ENCODE peak calls at places on chromosome 15, in eight cellular contexts. One of them, this sample, is unnamed.

GRCh38 chr15:96670389-96670788 is 339.9 kb downstream of the NR2F2 start:
- DNase-seq in ovary: no peak
- DNase-seq in transverse colon: no peak
- DNase-seq in testis: no peak
- DNase-seq in uterus: no peak
- DNase-seq in endothelial cell of umbilical vein: no peak
- DNase-seq in breast epithelium: no peak
- DNase-seq in esophagus squamous epithelium: no peak
- DNase-seq in this sample: no peak

GRCh38 chr15:98515186-98515585 is 133.2 kb upstream of the IGF1R start:
- DNase-seq in ovary: no peak
- DNase-seq in transverse colon: no peak
- DNase-seq in testis: no peak
- DNase-seq in uterus: no peak
- DNase-seq in endothelial cell of umbilical vein: no peak
- DNase-seq in breast epithelium: no peak
- DNase-seq in esophagus squamous epithelium: no peak
- DNase-seq in this sample: no peak

GRCh38 chr15:73571346-73571745 is 61.8 kb downstream of the NPTN start:
- DNase-seq in ovary: no peak
- DNase-seq in transverse colon: no peak
- DNase-seq in testis: no peak
- DNase-seq in uterus: no peak
- DNase-seq in endothelial cell of umbilical vein: no peak
- DNase-seq in breast epithelium: no peak
- DNase-seq in esophagus squamous epithelium: no peak
- DNase-seq in this sample: no peak

GRCh38 chr15:98000249-98001203 is 40.0 kb downstream of the ARRDC4 start:
- DNase-seq in ovary: no peak
- DNase-seq in transverse colon: peak
- DNase-seq in testis: no peak
- DNase-seq in uterus: no peak
- DNase-seq in endothelial cell of umbilical vein: no peak
- DNase-seq in breast epithelium: peak
- DNase-seq in esophagus squamous epithelium: no peak
- DNase-seq in this sample: no peak

GRCh38 chr15:81001180-81002003 is 669 bp downstream of the TLNRD1 start:
- DNase-seq in ovary: peak
- DNase-seq in transverse colon: peak
- DNase-seq in testis: peak
- DNase-seq in uterus: peak
- DNase-seq in endothelial cell of umbilical vein: peak
- DNase-seq in breast epithelium: peak
- DNase-seq in esophagus squamous epithelium: no peak
- DNase-seq in this sample: peak

GRCh38 chr15:44087578-44088190 is 107.4 kb downstream of the FRMD5 start:
- DNase-seq in ovary: no peak
- DNase-seq in transverse colon: no peak
- DNase-seq in testis: no peak
- DNase-seq in uterus: no peak
- DNase-seq in endothelial cell of umbilical vein: peak
- DNase-seq in breast epithelium: no peak
- DNase-seq in esophagus squamous epithelium: no peak
- DNase-seq in this sample: no peak

GRCh38 chr15:43974852-43975251 is 148.1 kb downstream of the WDR76 start:
- DNase-seq in ovary: no peak
- DNase-seq in transverse colon: no peak
- DNase-seq in testis: no peak
- DNase-seq in uterus: no peak
- DNase-seq in endothelial cell of umbilical vein: no peak
- DNase-seq in breast epithelium: no peak
- DNase-seq in esophagus squamous epithelium: no peak
- DNase-seq in this sample: no peak

GRCh38 chr15:70826634-70827033 is 27.3 kb downstream of the LARP6 start:
- DNase-seq in ovary: no peak
- DNase-seq in transverse colon: peak
- DNase-seq in testis: no peak
- DNase-seq in uterus: no peak
- DNase-seq in endothelial cell of umbilical vein: peak
- DNase-seq in breast epithelium: no peak
- DNase-seq in esophagus squamous epithelium: no peak
- DNase-seq in this sample: peak

GRCh38 chr15:57861805-57862586 is 155.5 kb downstream of the POLR2M start:
- DNase-seq in ovary: no peak
- DNase-seq in transverse colon: no peak
- DNase-seq in testis: no peak
- DNase-seq in uterus: no peak
- DNase-seq in endothelial cell of umbilical vein: peak
- DNase-seq in breast epithelium: no peak
- DNase-seq in esophagus squamous epithelium: no peak
- DNase-seq in this sample: no peak

GRCh38 chr15:88219623-88220022 is 36.9 kb downstream of the NTRK3 start:
- DNase-seq in ovary: no peak
- DNase-seq in transverse colon: no peak
- DNase-seq in testis: no peak
- DNase-seq in uterus: no peak
- DNase-seq in endothelial cell of umbilical vein: no peak
- DNase-seq in breast epithelium: no peak
- DNase-seq in esophagus squamous epithelium: no peak
- DNase-seq in this sample: no peak

GRCh38 chr15:70852501-70853269 is 1.3 kb downstream of the LARP6 start:
- DNase-seq in ovary: no peak
- DNase-seq in transverse colon: no peak
- DNase-seq in testis: no peak
- DNase-seq in uterus: no peak
- DNase-seq in endothelial cell of umbilical vein: peak
- DNase-seq in breast epithelium: no peak
- DNase-seq in esophagus squamous epithelium: no peak
- DNase-seq in this sample: no peak

GRCh38 chr15:65653341-65653740 is 31.6 kb downstream of the SLC24A1 start:
- DNase-seq in ovary: no peak
- DNase-seq in transverse colon: no peak
- DNase-seq in testis: no peak
- DNase-seq in uterus: no peak
- DNase-seq in endothelial cell of umbilical vein: peak
- DNase-seq in breast epithelium: no peak
- DNase-seq in esophagus squamous epithelium: no peak
- DNase-seq in this sample: no peak

GRCh38 chr15:39680868-39681267 is 100.0 kb downstream of the THBS1 start:
- DNase-seq in ovary: no peak
- DNase-seq in transverse colon: no peak
- DNase-seq in testis: no peak
- DNase-seq in uterus: no peak
- DNase-seq in endothelial cell of umbilical vein: no peak
- DNase-seq in breast epithelium: no peak
- DNase-seq in esophagus squamous epithelium: no peak
- DNase-seq in this sample: no peak

GRCh38 chr15:30063829-30064559 is 18.8 kb upstream of the GOLGA8J start:
- DNase-seq in ovary: no peak
- DNase-seq in transverse colon: no peak
- DNase-seq in testis: peak
- DNase-seq in uterus: no peak
- DNase-seq in endothelial cell of umbilical vein: no peak
- DNase-seq in breast epithelium: no peak
- DNase-seq in esophagus squamous epithelium: no peak
- DNase-seq in this sample: no peak

GRCh38 chr15:30062881-30063280 is 19.9 kb upstream of the GOLGA8J start:
- DNase-seq in ovary: no peak
- DNase-seq in transverse colon: no peak
- DNase-seq in testis: no peak
- DNase-seq in uterus: no peak
- DNase-seq in endothelial cell of umbilical vein: no peak
- DNase-seq in breast epithelium: no peak
- DNase-seq in esophagus squamous epithelium: no peak
- DNase-seq in this sample: no peak

GRCh38 chr15:30059771-30060170 is 23.0 kb upstream of the GOLGA8J start:
- DNase-seq in ovary: no peak
- DNase-seq in transverse colon: no peak
- DNase-seq in testis: no peak
- DNase-seq in uterus: no peak
- DNase-seq in endothelial cell of umbilical vein: no peak
- DNase-seq in breast epithelium: no peak
- DNase-seq in esophagus squamous epithelium: no peak
- DNase-seq in this sample: no peak

DNA sequence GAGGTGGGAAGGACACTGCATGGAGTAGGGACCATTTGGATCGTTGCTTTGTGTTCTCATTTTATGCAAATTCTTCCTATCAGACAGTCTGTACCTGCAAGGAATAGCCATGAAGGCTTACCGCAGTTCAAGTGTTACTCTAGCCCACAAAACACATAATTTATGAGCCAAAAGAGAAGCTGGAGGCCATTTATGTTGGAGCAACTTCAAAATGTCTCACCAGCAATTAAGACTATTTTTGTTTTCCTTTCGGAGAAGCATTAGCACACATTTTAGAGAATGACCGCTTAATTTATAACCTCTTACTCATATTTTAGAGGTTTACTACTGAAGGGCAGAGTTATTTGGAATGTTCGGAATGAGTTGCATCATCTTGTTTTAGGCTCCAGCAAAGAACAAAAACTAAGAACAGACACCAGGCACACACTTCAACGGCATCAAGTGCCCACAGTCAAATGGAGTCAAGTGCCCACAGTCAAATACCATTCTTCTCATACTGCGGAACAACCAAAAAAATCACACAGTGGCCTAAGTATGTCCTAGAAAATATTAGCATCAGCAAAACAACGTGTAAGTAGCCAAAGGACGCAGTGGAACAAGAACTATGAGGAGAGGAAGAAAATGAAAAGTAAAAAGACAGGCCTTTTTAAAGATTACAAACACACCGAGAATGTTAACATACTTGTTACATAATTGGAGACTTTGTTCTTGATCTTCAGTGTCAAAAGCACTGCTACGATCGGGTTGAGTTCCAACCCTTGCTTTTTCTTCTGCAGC is 17.5 kb upstream of the GOLGA8J start:
- DNase-seq in ovary: no peak
- DNase-seq in transverse colon: no peak
- DNase-seq in testis: no peak
- DNase-seq in uterus: no peak
- DNase-seq in endothelial cell of umbilical vein: no peak
- DNase-seq in breast epithelium: peak
- DNase-seq in esophagus squamous epithelium: no peak
- DNase-seq in this sample: no peak
- H3K27ac ChIP-seq in ovary: no peak
- H3K27ac ChIP-seq in transverse colon: no peak
- H3K27ac ChIP-seq in testis: no peak
- H3K27ac ChIP-seq in uterus: peak
- H3K27ac ChIP-seq in endothelial cell of umbilical vein: no peak
- H3K27ac ChIP-seq in breast epithelium: no peak
- H3K27ac ChIP-seq in esophagus squamous epithelium: no peak
- H3K27ac ChIP-seq in this sample: no peak

GRCh38 chr15:67098768-67099282 is 33.4 kb downstream of the SMAD3 start:
- DNase-seq in ovary: no peak
- DNase-seq in transverse colon: no peak
- DNase-seq in testis: no peak
- DNase-seq in uterus: no peak
- DNase-seq in endothelial cell of umbilical vein: no peak
- DNase-seq in breast epithelium: no peak
- DNase-seq in esophagus squamous epithelium: no peak
- DNase-seq in this sample: no peak
- TF ChIP-seq POLR2A in ovary: no peak
- TF ChIP-seq POLR2A in transverse colon: no peak
- TF ChIP-seq POLR2A in testis: no peak
- TF ChIP-seq POLR2A in uterus: no peak
- TF ChIP-seq POLR2A in endothelial cell of umbilical vein: no peak
- TF ChIP-seq POLR2A in breast epithelium: no peak
- TF ChIP-seq POLR2A in esophagus squamous epithelium: no peak
- TF ChIP-seq POLR2A in this sample: no peak

GRCh38 chr15:101440846-101441590 is 48.5 kb downstream of the PCSK6 start:
- DNase-seq in ovary: no peak
- DNase-seq in transverse colon: no peak
- DNase-seq in testis: no peak
- DNase-seq in uterus: no peak
- DNase-seq in endothelial cell of umbilical vein: no peak
- DNase-seq in breast epithelium: no peak
- DNase-seq in esophagus squamous epithelium: no peak
- DNase-seq in this sample: no peak

GRCh38 chr15:101438482-101439284 is 50.8 kb downstream of the PCSK6 start:
- DNase-seq in ovary: no peak
- DNase-seq in transverse colon: no peak
- DNase-seq in testis: peak
- DNase-seq in uterus: no peak
- DNase-seq in endothelial cell of umbilical vein: no peak
- DNase-seq in breast epithelium: no peak
- DNase-seq in esophagus squamous epithelium: no peak
- DNase-seq in this sample: peak

GRCh38 chr15:101441706-101442105 is 47.8 kb downstream of the PCSK6 start:
- DNase-seq in ovary: no peak
- DNase-seq in transverse colon: no peak
- DNase-seq in testis: no peak
- DNase-seq in uterus: no peak
- DNase-seq in endothelial cell of umbilical vein: no peak
- DNase-seq in breast epithelium: no peak
- DNase-seq in esophagus squamous epithelium: no peak
- DNase-seq in this sample: peak

GRCh38 chr15:101439285-101439919 is 50.1 kb downstream of the PCSK6 start:
- DNase-seq in ovary: no peak
- DNase-seq in transverse colon: no peak
- DNase-seq in testis: no peak
- DNase-seq in uterus: no peak
- DNase-seq in endothelial cell of umbilical vein: no peak
- DNase-seq in breast epithelium: peak
- DNase-seq in esophagus squamous epithelium: no peak
- DNase-seq in this sample: no peak

GRCh38 chr15:101439920-101440319 is 49.6 kb downstream of the PCSK6 start:
- DNase-seq in ovary: no peak
- DNase-seq in transverse colon: no peak
- DNase-seq in testis: peak
- DNase-seq in uterus: no peak
- DNase-seq in endothelial cell of umbilical vein: no peak
- DNase-seq in breast epithelium: peak
- DNase-seq in esophagus squamous epithelium: no peak
- DNase-seq in this sample: peak
- H3K27ac ChIP-seq in ovary: peak
- H3K27ac ChIP-seq in transverse colon: peak
- H3K27ac ChIP-seq in testis: peak
- H3K27ac ChIP-seq in uterus: peak
- H3K27ac ChIP-seq in endothelial cell of umbilical vein: no peak
- H3K27ac ChIP-seq in breast epithelium: peak
- H3K27ac ChIP-seq in esophagus squamous epithelium: peak
- H3K27ac ChIP-seq in this sample: no peak

GRCh38 chr15:66803182-66803729 is 101.2 kb downstream of the SMAD6 start:
- DNase-seq in ovary: peak
- DNase-seq in transverse colon: peak
- DNase-seq in testis: peak
- DNase-seq in uterus: peak
- DNase-seq in endothelial cell of umbilical vein: peak
- DNase-seq in breast epithelium: peak
- DNase-seq in esophagus squamous epithelium: no peak
- DNase-seq in this sample: peak
- TF ChIP-seq POLR2A in ovary: no peak
- TF ChIP-seq POLR2A in transverse colon: no peak
- TF ChIP-seq POLR2A in testis: no peak
- TF ChIP-seq POLR2A in uterus: no peak
- TF ChIP-seq POLR2A in endothelial cell of umbilical vein: peak
- TF ChIP-seq POLR2A in breast epithelium: no peak
- TF ChIP-seq POLR2A in esophagus squamous epithelium: no peak
- TF ChIP-seq POLR2A in this sample: no peak